ENCODE peak calls at places on chromosomes 13 and 19, in ten cellular contexts. C is left colon; A is amniotic epithelial cell; E is GM12878; G is WTC11; F is naive thymus-derived CD8-positive, alpha-beta T cell; N is NB4; X is NCI-H1417; O is activated T-cell treated with anti-CD3 and anti-CD28 coated beads for 1 hour; B is NCI-H510A treated with DMSO at 0.1 percent for 48 hours. Z is an unnamed sample.

GRCh38 chr19:40716031-40716654 is 543 bp downstream of the COQ8B start:
- DNase-seq in C (peak), A (peak), E (peak), G (no peak), F (peak), N (no peak), X (peak), O (peak), B (peak), Z (peak)

GRCh38 chr19:19032420-19033175 is 719 bp downstream of the SUGP2 start:
- DNase-seq in C (peak), A (peak), E (peak), G (peak), F (peak), N (peak), X (peak), O (peak), B (peak), Z (peak)

GRCh38 chr13:48112896-48113525 is 18.1 kb upstream of the MED4 start:
- DNase-seq in C (no peak), A (peak), E (no peak), G (no peak), F (no peak), N (no peak), X (no peak), O (no peak), B (no peak), Z (no peak)

GRCh38 chr13:28047784-28048388 is 52.5 kb downstream of the FLT3 start:
- DNase-seq in C (no peak), A (peak), E (peak), G (no peak), F (no peak), N (peak), X (no peak), O (no peak), B (no peak), Z (no peak)

GRCh38 chr13:43229506-43229905 is 206.1 kb downstream of the DNAJC15 start:
- DNase-seq in C (no peak), A (peak), E (no peak), G (no peak), F (no peak), N (no peak), X (no peak), O (no peak), B (no peak), Z (no peak)

GRCh38 chr19:47661571-47661970 is 51.7 kb upstream of the EHD2 start:
- DNase-seq in C (no peak), A (no peak), E (no peak), G (no peak), F (no peak), N (peak), X (no peak), O (no peak), B (no peak), Z (no peak)

GRCh38 chr13:74191036-74191809 is 57.0 kb upstream of the KLF12 start:
- DNase-seq in C (no peak), A (no peak), E (no peak), G (no peak), F (no peak), N (no peak), X (peak), O (no peak), B (no peak), Z (no peak)

GRCh38 chr13:28527629-28528028 is 32.7 kb upstream of the FLT1 start:
- DNase-seq in C (no peak), A (no peak), E (no peak), G (no peak), F (no peak), N (peak), X (no peak), O (no peak), B (no peak), Z (no peak)

GRCh38 chr19:49196527-49197240 is 39.1 kb downstream of the TRPM4 start:
- DNase-seq in C (peak), A (no peak), E (no peak), G (no peak), F (no peak), N (no peak), X (peak), O (no peak), B (no peak), Z (no peak)

GRCh38 chr19:54106716-54107115 is 4.1 kb downstream of the NDUFA3 start:
- DNase-seq in C (no peak), A (no peak), E (no peak), G (no peak), F (no peak), N (no peak), X (no peak), O (no peak), B (no peak), Z (no peak)

GRCh38 chr13:106858910-106859309 is 291.0 kb upstream of the ARGLU1 start:
- DNase-seq in C (no peak), A (no peak), E (no peak), G (no peak), F (no peak), N (no peak), X (no peak), O (no peak), B (peak), Z (no peak)

GRCh38 chr13:43865892-43866291 is 13.6 kb downstream of the CCDC122 start:
- DNase-seq in C (no peak), A (peak), E (no peak), G (no peak), F (no peak), N (peak), X (no peak), O (no peak), B (no peak), Z (no peak)

GRCh38 chr19:23254141-23254910 is 4.1 kb upstream of the ZNF724 start:
- DNase-seq in C (no peak), A (peak), E (no peak), G (no peak), F (no peak), N (no peak), X (peak), O (no peak), B (no peak), Z (no peak)

GRCh38 chr13:111387945-111388600 is 67.6 kb downstream of the TEX29 start:
- DNase-seq in C (no peak), A (no peak), E (no peak), G (no peak), F (no peak), N (no peak), X (no peak), O (no peak), B (no peak), Z (no peak)

GRCh38 chr19:4642625-4643024 is 3.3 kb downstream of the TNFAIP8L1 start:
- DNase-seq in C (no peak), A (no peak), E (no peak), G (no peak), F (no peak), N (no peak), X (no peak), O (no peak), B (no peak), Z (no peak)

GRCh38 chr13:35822666-35823065 is 308.5 kb downstream of the DCLK1 start:
- DNase-seq in C (no peak), A (no peak), E (no peak), G (no peak), F (no peak), N (no peak), X (no peak), O (no peak), B (no peak), Z (no peak)

GRCh38 chr13:102817907-102818306 is 19.0 kb downstream of the BIVM start:
- DNase-seq in C (no peak), A (no peak), E (no peak), G (no peak), F (no peak), N (no peak), X (no peak), O (no peak), B (no peak), Z (no peak)

GRCh38 chr19:11087870-11088507 is 1.3 kb upstream of the LDLR start:
- DNase-seq in C (no peak), A (no peak), E (no peak), G (no peak), F (no peak), N (no peak), X (no peak), O (no peak), B (no peak), Z (no peak)

GRCh38 chr19:35607661-35608060 is 4.9 kb upstream of the HAUS5 start:
- DNase-seq in C (no peak), A (no peak), E (no peak), G (no peak), F (no peak), N (no peak), X (no peak), O (no peak), B (no peak), Z (no peak)

GRCh38 chr19:34841780-34842179 is 68.8 kb upstream of the ZNF599 start:
- DNase-seq in C (no peak), A (no peak), E (no peak), G (peak), F (no peak), N (no peak), X (peak), O (no peak), B (no peak), Z (peak)

GRCh38 chr19:16205205-16206045 is 7.7 kb downstream of the AP1M1 start:
- DNase-seq in C (peak), A (no peak), E (no peak), G (peak), F (no peak), N (no peak), X (no peak), O (no peak), B (no peak), Z (no peak)

GRCh38 chr13:112845511-112846144 is 123.4 kb upstream of the MCF2L start:
- DNase-seq in C (no peak), A (no peak), E (no peak), G (no peak), F (peak), N (no peak), X (no peak), O (no peak), B (no peak), Z (no peak)

GRCh38 chr19:49718511-49718910 is 27.6 kb downstream of the CPT1C start:
- DNase-seq in C (no peak), A (peak), E (no peak), G (no peak), F (no peak), N (no peak), X (no peak), O (no peak), B (no peak), Z (no peak)

Z was measured in H9.